ENCODE peak calls at places on chromosomes 7 and 10, in six cellular contexts. One of them, this sample, is unnamed.

GRCh38 chr7:127514499-127514898 is 70.9 kb downstream of the GCC1 start:
- DNase-seq in aorta: no peak
- DNase-seq in colonic mucosa: no peak
- DNase-seq in H9: no peak
- DNase-seq in CD8-positive, alpha-beta memory T cell: peak; percentile 15
- DNase-seq in cardiac muscle cell: peak; percentile 34
- DNase-seq in this sample: peak; percentile 30

GRCh38 chr7:50959560-50959959 is 176.9 kb upstream of the GRB10 start:
- DNase-seq in H9: no peak
- DNase-seq in cardiac muscle cell: no peak
- DNase-seq in colonic mucosa: no peak
- DNase-seq in CD8-positive, alpha-beta memory T cell: no peak
- DNase-seq in aorta: no peak
- DNase-seq in this sample: no peak

GRCh38 chr7:79353720-79354468 is 99.6 kb downstream of the MAGI2 start:
- DNase-seq in cardiac muscle cell: no peak
- DNase-seq in H9: no peak
- DNase-seq in aorta: no peak
- DNase-seq in CD8-positive, alpha-beta memory T cell: no peak
- DNase-seq in colonic mucosa: no peak
- DNase-seq in this sample: no peak

GRCh38 chr7:81482600-81483186 is 287.2 kb downstream of the HGF start:
- DNase-seq in colonic mucosa: no peak
- DNase-seq in cardiac muscle cell: no peak
- DNase-seq in aorta: no peak
- DNase-seq in H9: no peak
- DNase-seq in CD8-positive, alpha-beta memory T cell: no peak
- DNase-seq in this sample: no peak

GRCh38 chr7:116834815-116835533 is 27.4 kb upstream of the CAPZA2 start:
- DNase-seq in aorta: no peak
- DNase-seq in cardiac muscle cell: peak; percentile 60
- DNase-seq in colonic mucosa: peak; percentile 74
- DNase-seq in H9: no peak
- DNase-seq in CD8-positive, alpha-beta memory T cell: no peak
- DNase-seq in this sample: peak; percentile 27

GRCh38 chr7:144513332-144513731 is 109.8 kb upstream of the NOBOX start:
- DNase-seq in H9: no peak
- DNase-seq in CD8-positive, alpha-beta memory T cell: no peak
- DNase-seq in aorta: no peak
- DNase-seq in colonic mucosa: no peak
- DNase-seq in cardiac muscle cell: peak; percentile 34
- DNase-seq in this sample: peak; percentile 35

GRCh38 chr7:123811056-123811455 is 33.9 kb upstream of the HYAL4 start:
- DNase-seq in cardiac muscle cell: no peak
- DNase-seq in CD8-positive, alpha-beta memory T cell: no peak
- DNase-seq in colonic mucosa: no peak
- DNase-seq in H9: no peak
- DNase-seq in aorta: no peak
- DNase-seq in this sample: no peak

GRCh38 chr7:155440018-155440410 is 17.9 kb upstream of the EN2 start:
- DNase-seq in cardiac muscle cell: no peak
- DNase-seq in H9: no peak
- DNase-seq in colonic mucosa: no peak
- DNase-seq in aorta: no peak
- DNase-seq in CD8-positive, alpha-beta memory T cell: no peak
- DNase-seq in this sample: no peak

GRCh38 chr7:112167144-112167543 is 39.1 kb downstream of the DOCK4 start:
- DNase-seq in cardiac muscle cell: no peak
- DNase-seq in H9: no peak
- DNase-seq in aorta: no peak
- DNase-seq in CD8-positive, alpha-beta memory T cell: no peak
- DNase-seq in colonic mucosa: no peak
- DNase-seq in this sample: no peak

GRCh38 chr7:151086802-151087246 is 549 bp downstream of the AGAP3 start:
- DNase-seq in aorta: no peak
- DNase-seq in colonic mucosa: peak; percentile 47
- DNase-seq in cardiac muscle cell: peak; percentile 61
- DNase-seq in H9: no peak
- DNase-seq in CD8-positive, alpha-beta memory T cell: peak; percentile 19
- DNase-seq in this sample: peak; percentile 55

GRCh38 chr7:44212018-44212417 is 11.2 kb downstream of the YKT6 start:
- DNase-seq in H9: no peak
- DNase-seq in CD8-positive, alpha-beta memory T cell: no peak
- DNase-seq in colonic mucosa: no peak
- DNase-seq in aorta: peak; percentile 12
- DNase-seq in cardiac muscle cell: no peak
- DNase-seq in this sample: no peak

DNA sequence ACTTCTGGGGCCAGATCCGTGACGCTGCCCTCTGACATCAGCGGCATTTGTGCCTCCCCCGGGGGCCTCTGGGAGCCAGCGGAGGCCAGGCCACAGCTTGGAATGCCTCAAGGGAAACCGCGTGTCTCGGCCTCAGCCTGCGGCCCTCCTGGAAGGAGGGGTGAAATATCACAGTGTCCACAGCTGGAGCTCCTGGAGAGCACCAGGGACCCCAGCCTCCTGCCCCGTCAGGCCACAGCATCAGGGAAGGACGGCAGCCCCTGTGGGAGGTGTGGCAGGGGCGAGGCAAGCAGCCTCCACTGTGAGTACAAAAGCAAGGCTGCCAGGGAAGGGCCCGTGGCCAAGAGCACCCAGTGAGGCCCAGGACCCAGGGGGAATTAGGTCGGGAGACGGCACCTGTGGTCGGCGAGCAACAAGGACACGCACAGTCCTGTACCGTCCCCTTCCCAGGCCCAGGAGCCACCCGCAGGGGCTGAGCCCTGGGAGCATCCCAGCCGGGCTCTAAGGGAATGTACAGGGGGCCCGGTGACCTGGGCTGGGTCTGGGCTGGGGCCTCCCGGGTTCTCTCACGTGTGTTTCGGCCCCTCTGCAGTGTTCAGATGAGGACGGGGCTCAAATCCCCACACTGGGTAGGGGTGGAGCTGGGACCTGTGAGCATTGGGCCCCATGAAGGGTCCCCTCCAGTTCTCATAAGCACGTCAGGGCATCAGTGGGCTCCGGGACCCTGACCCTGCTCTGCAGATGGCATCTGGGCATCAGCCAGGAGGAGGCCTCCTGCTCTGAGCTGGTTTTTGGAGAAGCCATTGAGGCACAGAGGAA is 18.7 kb upstream of the KNDC1 start:
- DNase-seq in H9: peak; percentile 25
- DNase-seq in CD8-positive, alpha-beta memory T cell: no peak
- DNase-seq in cardiac muscle cell: no peak
- DNase-seq in colonic mucosa: no peak
- DNase-seq in aorta: peak; percentile 38
- DNase-seq in this sample: no peak
- H3K4me1 ChIP-seq in H9: peaks cover 4% of the 10 kb centered on the region
- H3K4me1 ChIP-seq in CD8-positive, alpha-beta memory T cell: no peaks in the 10 kb centered on the region
- H3K4me1 ChIP-seq in cardiac muscle cell: peaks cover 29% of the 10 kb centered on the region
- H3K4me1 ChIP-seq in colonic mucosa: no peaks in the 10 kb centered on the region
- H3K4me1 ChIP-seq in aorta: no peaks in the 10 kb centered on the region
- H3K4me1 ChIP-seq in this sample: peaks cover 5% of the 10 kb centered on the region

GRCh38 chr10:93420091-93420490 is 62.0 kb downstream of the MYOF start:
- DNase-seq in H9: no peak
- DNase-seq in aorta: no peak
- DNase-seq in colonic mucosa: no peak
- DNase-seq in cardiac muscle cell: peak; percentile 53
- DNase-seq in CD8-positive, alpha-beta memory T cell: no peak
- DNase-seq in this sample: no peak

GRCh38 chr10:93415693-93416092 is 66.4 kb downstream of the MYOF start:
- DNase-seq in H9: no peak
- DNase-seq in aorta: no peak
- DNase-seq in CD8-positive, alpha-beta memory T cell: no peak
- DNase-seq in colonic mucosa: no peak
- DNase-seq in cardiac muscle cell: no peak
- DNase-seq in this sample: no peak

GRCh38 chr10:93417264-93417663 is 64.9 kb downstream of the MYOF start:
- DNase-seq in H9: no peak
- DNase-seq in CD8-positive, alpha-beta memory T cell: no peak
- DNase-seq in colonic mucosa: no peak
- DNase-seq in aorta: no peak
- DNase-seq in cardiac muscle cell: peak; percentile 46
- DNase-seq in this sample: no peak

GRCh38 chr10:93416824-93417223 is 65.3 kb downstream of the MYOF start:
- DNase-seq in CD8-positive, alpha-beta memory T cell: no peak
- DNase-seq in colonic mucosa: no peak
- DNase-seq in aorta: no peak
- DNase-seq in H9: no peak
- DNase-seq in cardiac muscle cell: no peak
- DNase-seq in this sample: no peak

GRCh38 chr10:93417886-93418285 is 64.2 kb downstream of the MYOF start:
- DNase-seq in CD8-positive, alpha-beta memory T cell: no peak
- DNase-seq in H9: no peak
- DNase-seq in colonic mucosa: no peak
- DNase-seq in cardiac muscle cell: no peak
- DNase-seq in aorta: no peak
- DNase-seq in this sample: no peak
- H3K4me1 ChIP-seq in CD8-positive, alpha-beta memory T cell: peaks cover 18% of the 10 kb centered on the region
- H3K4me1 ChIP-seq in H9: peaks cover 6% of the 10 kb centered on the region
- H3K4me1 ChIP-seq in colonic mucosa: peaks cover 10% of the 10 kb centered on the region
- H3K4me1 ChIP-seq in cardiac muscle cell: peaks cover 34% of the 10 kb centered on the region
- H3K4me1 ChIP-seq in aorta: peaks cover 3% of the 10 kb centered on the region
- H3K4me1 ChIP-seq in this sample: peaks cover 8% of the 10 kb centered on the region

DNA sequence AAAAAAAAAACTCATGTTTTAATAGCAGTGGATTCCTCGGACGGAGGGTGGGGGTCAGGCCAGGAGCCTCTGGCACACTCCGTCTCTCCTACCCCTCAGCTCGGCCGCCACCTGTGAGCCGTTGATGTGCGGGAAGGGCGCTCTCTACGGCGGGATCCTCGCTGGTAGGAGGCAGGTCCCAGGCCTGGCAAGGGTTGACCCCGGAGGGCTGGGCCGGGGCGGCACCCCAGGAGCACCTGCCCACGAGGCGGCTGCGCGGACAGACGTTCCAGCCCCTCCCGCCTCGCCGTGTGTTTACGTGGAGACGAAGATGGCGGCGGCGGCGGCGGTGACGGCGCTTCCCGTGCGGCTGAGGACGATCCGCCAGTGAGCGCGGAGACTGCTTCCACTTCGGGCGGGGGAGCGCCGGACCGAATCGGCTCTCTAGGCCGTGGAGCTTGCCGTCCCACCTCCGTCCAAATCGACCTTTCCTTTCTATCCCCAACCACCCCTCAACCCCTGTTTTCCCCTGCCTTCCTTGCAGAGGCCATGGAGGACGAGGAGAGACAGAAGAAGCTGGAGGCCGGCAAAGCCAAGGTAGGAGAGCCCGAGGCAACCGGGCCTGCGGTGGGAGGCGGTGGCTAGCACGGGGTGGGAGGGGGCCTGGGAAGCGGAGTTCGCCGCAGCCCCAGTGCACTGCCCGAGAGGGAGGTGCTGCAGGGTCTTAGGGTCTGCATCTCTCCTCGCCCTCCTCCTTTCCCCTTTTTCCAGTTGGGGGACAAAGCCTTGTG is at the start of gene AKAP9:
- DNase-seq in cardiac muscle cell: peak; percentile 94
- DNase-seq in CD8-positive, alpha-beta memory T cell: peak; percentile 89
- DNase-seq in colonic mucosa: peak; percentile 93
- DNase-seq in aorta: peak; percentile 92
- DNase-seq in H9: peak; percentile 87
- DNase-seq in this sample: peak; percentile 93
- H3K4me1 ChIP-seq in cardiac muscle cell: peaks cover 11% of the 10 kb centered on the region
- H3K4me1 ChIP-seq in CD8-positive, alpha-beta memory T cell: peaks cover 26% of the 10 kb centered on the region
- H3K4me1 ChIP-seq in colonic mucosa: peaks cover 14% of the 10 kb centered on the region
- H3K4me1 ChIP-seq in aorta: no peaks in the 10 kb centered on the region
- H3K4me1 ChIP-seq in H9: no peaks in the 10 kb centered on the region
- H3K4me1 ChIP-seq in this sample: peaks cover 13% of the 10 kb centered on the region

GRCh38 chr10:102814456-102814871 is 22.7 kb downstream of the CYP17A1 start:
- DNase-seq in aorta: peak; percentile 62
- DNase-seq in H9: no peak
- DNase-seq in CD8-positive, alpha-beta memory T cell: no peak
- DNase-seq in cardiac muscle cell: no peak
- DNase-seq in colonic mucosa: no peak
- DNase-seq in this sample: peak; percentile 60

GRCh38 chr10:102813734-102814455 is 23.3 kb downstream of the CYP17A1 start:
- DNase-seq in colonic mucosa: peak; percentile 67
- DNase-seq in cardiac muscle cell: no peak
- DNase-seq in H9: no peak
- DNase-seq in aorta: peak; percentile 63
- DNase-seq in CD8-positive, alpha-beta memory T cell: no peak
- DNase-seq in this sample: peak; percentile 84

GRCh38 chr10:102815790-102816549 is 21.2 kb downstream of the CYP17A1 start:
- DNase-seq in colonic mucosa: no peak
- DNase-seq in CD8-positive, alpha-beta memory T cell: no peak
- DNase-seq in H9: no peak
- DNase-seq in aorta: peak; percentile 80
- DNase-seq in cardiac muscle cell: no peak
- DNase-seq in this sample: no peak

GRCh38 chr10:102813017-102813541 is 24.1 kb downstream of the CYP17A1 start:
- DNase-seq in aorta: no peak
- DNase-seq in CD8-positive, alpha-beta memory T cell: no peak
- DNase-seq in cardiac muscle cell: no peak
- DNase-seq in H9: no peak
- DNase-seq in colonic mucosa: no peak
- DNase-seq in this sample: no peak

DNA sequence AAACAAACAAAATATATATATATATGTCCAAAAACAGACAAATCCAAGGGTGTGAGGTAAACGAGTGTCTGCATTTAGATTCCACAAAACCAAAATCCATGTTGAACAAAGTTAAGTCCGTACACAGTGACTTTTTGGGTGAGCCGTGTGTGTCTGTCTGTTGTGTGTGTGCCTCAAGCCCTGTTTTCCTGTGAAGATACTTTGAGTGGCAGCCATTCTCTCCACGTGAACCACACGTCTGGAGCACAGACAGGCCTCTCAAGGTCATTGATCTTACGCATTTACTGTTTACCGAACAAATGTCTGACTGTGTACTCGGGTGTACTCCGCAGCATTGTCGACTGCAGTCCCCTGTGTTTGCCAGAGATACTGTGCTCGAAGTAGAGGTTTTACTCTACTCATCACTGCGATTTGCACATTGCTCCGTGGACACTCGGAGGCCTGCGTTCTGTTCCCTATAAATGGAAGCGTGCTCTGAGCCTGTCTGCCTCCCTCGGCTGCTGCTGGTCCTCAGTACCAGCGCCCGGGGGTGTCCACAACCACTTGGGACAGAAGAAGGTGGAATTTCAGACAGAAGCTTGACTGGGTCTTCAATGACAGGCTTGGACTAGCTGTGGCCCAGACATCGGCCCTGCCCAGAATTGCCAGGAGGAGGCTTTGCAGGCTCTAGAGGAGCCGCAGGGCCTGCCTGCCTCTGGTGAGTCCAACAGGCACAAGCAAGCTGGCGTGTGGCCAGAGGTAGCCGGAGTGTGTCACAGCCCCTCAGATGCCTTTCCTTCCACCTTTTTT is 22.1 kb downstream of the CYP17A1 start:
- DNase-seq in colonic mucosa: no peak
- DNase-seq in aorta: peak; percentile 94
- DNase-seq in cardiac muscle cell: peak; percentile 38
- DNase-seq in CD8-positive, alpha-beta memory T cell: no peak
- DNase-seq in H9: peak; percentile 45
- DNase-seq in this sample: peak; percentile 54
- H3K4me1 ChIP-seq in colonic mucosa: peaks cover 4% of the 10 kb centered on the region
- H3K4me1 ChIP-seq in aorta: no peaks in the 10 kb centered on the region
- H3K4me1 ChIP-seq in cardiac muscle cell: no peaks in the 10 kb centered on the region
- H3K4me1 ChIP-seq in CD8-positive, alpha-beta memory T cell: peaks cover 8% of the 10 kb centered on the region
- H3K4me1 ChIP-seq in H9: peaks cover 6% of the 10 kb centered on the region
- H3K4me1 ChIP-seq in this sample: peaks cover 24% of the 10 kb centered on the region

GRCh38 chr7:232571-233455 is 40.4 kb downstream of the FAM20C start:
- DNase-seq in CD8-positive, alpha-beta memory T cell: no peak
- DNase-seq in cardiac muscle cell: no peak
- DNase-seq in colonic mucosa: no peak
- DNase-seq in aorta: peak; percentile 84
- DNase-seq in H9: no peak
- DNase-seq in this sample: no peak
- H3K4me1 ChIP-seq in CD8-positive, alpha-beta memory T cell: no peaks in the 10 kb centered on the region
- H3K4me1 ChIP-seq in cardiac muscle cell: no peaks in the 10 kb centered on the region
- H3K4me1 ChIP-seq in colonic mucosa: no peaks in the 10 kb centered on the region
- H3K4me1 ChIP-seq in aorta: no peaks in the 10 kb centered on the region
- H3K4me1 ChIP-seq in H9: no peaks in the 10 kb centered on the region
- H3K4me1 ChIP-seq in this sample: peaks cover 38% of the 10 kb centered on the region